ENCODE peak calls at places on chromosome 1, in four cellular contexts. A is Panc1; N is AG09309; B is CD8-positive, alpha-beta memory T cell. J is an unnamed sample.

GRCh38 chr1:169886931-169887330 is 6.8 kb downstream of the SCYL3 start:
- DNase-seq in A (no peak), N (no peak), B (no peak), J (no peak)

GRCh38 chr1:214439352-214440119 is 111.9 kb downstream of the PTPN14 start:
- DNase-seq in A (no peak), N (no peak), B (no peak), J (no peak)

GRCh38 chr1:203548917-203549708 is 55.2 kb downstream of the OPTC start:
- DNase-seq in A (no peak), N (no peak), B (no peak), J (no peak)

GRCh38 chr1:54697896-54698295 is 17.8 kb upstream of the TTC4 start:
- DNase-seq in A (no peak), N (no peak), B (no peak), J (no peak)

GRCh38 chr1:179143332-179143731 is 61.5 kb downstream of the TOR3A start:
- DNase-seq in A (peak; percentile 78), N (peak; percentile 88), B (no peak), J (no peak)

GRCh38 chr1:209850342-209850979 is 22.7 kb downstream of the UTP25 start:
- DNase-seq in A (no peak), N (no peak), B (no peak), J (no peak)

GRCh38 chr1:110616587-110616986 is 10.4 kb upstream of the KCNA2 start:
- DNase-seq in A (no peak), N (no peak), B (no peak), J (no peak)

GRCh38 chr1:86640161-86640560 is 64.2 kb upstream of the SH3GLB1 start:
- DNase-seq in A (no peak), N (no peak), B (no peak), J (no peak)

GRCh38 chr1:62371375-62371774 is 52.1 kb upstream of the KANK4 start:
- DNase-seq in A (no peak), N (no peak), B (no peak), J (no peak)

GRCh38 chr1:33165209-33165608 is 16.6 kb downstream of the TRIM62 start:
- DNase-seq in A (no peak), N (no peak), B (no peak), J (no peak)

GRCh38 chr1:201476670-201477344 is 7.8 kb upstream of the PHLDA3 start:
- DNase-seq in A (no peak), N (no peak), B (no peak), J (no peak)

GRCh38 chr1:45346473-45346872 is 6.2 kb upstream of the MUTYH start:
- DNase-seq in A (no peak), N (no peak), B (no peak), J (no peak)

GRCh38 chr1:196558424-196558823 is 49.8 kb downstream of the KCNT2 start:
- DNase-seq in A (no peak), N (peak; percentile 64), B (no peak), J (no peak)

GRCh38 chr1:163060343-163061007 is 8.7 kb upstream of the RGS4 start:
- DNase-seq in A (no peak), N (no peak), B (no peak), J (no peak)

GRCh38 chr1:14165289-14165867 is 433.1 kb upstream of the KAZN start:
- DNase-seq in A (no peak), N (no peak), B (no peak), J (no peak)

GRCh38 chr1:75672528-75673393 is 51.7 kb upstream of the ACADM start:
- DNase-seq in A (no peak), N (peak; percentile 52), B (no peak), J (no peak)

GRCh38 chr1:225999912-226000337 is 782 bp upstream of the SDE2 start:
- DNase-seq in A (no peak), N (no peak), B (no peak), J (no peak)

GRCh38 chr1:114485286-114485685 is 25.7 kb downstream of the TRIM33 start:
- DNase-seq in A (no peak), N (no peak), B (no peak), J (no peak)

GRCh38 chr1:185823471-185823870 is 89.3 kb downstream of the HMCN1 start:
- DNase-seq in A (no peak), N (no peak), B (no peak), J (no peak)

GRCh38 chr1:221740260-221740830 is 1.5 kb downstream of the DUSP10 start:
- DNase-seq in A (no peak), N (no peak), B (no peak), J (no peak)

GRCh38 chr1:19315378-19316206 is 3.5 kb downstream of the SLC66A1 start:
- DNase-seq in A (no peak), N (no peak), B (no peak), J (no peak)

GRCh38 chr1:240352769-240353168 is 259.2 kb downstream of the GREM2 start:
- DNase-seq in A (no peak), N (no peak), B (no peak), J (no peak)

GRCh38 chr1:87872189-87872588 is 543.5 kb downstream of the LMO4 start:
- DNase-seq in A (no peak), N (no peak), B (no peak), J (no peak)

GRCh38 chr1:47183308-47184089 is 6.3 kb downstream of the PDZK1IP1 start:
- DNase-seq in A (no peak), N (no peak), B (no peak), J (no peak)

GRCh38 chr1:22096463-22096862 is 44.0 kb downstream of the CDC42 start:
- DNase-seq in A (no peak), N (no peak), B (no peak), J (no peak)

GRCh38 chr1:57112148-57112547 is 146.3 kb upstream of the C8B start:
- DNase-seq in A (no peak), N (no peak), B (no peak), J (no peak)

GRCh38 chr1:219385786-219386427 is 212.2 kb downstream of the LYPLAL1 start:
- DNase-seq in A (peak; percentile 68), N (no peak), B (no peak), J (no peak)

GRCh38 chr1:111747282-111747734 is 8.1 kb upstream of the INKA2 start:
- DNase-seq in A (no peak), N (no peak), B (peak; percentile 26), J (no peak)

DNA sequence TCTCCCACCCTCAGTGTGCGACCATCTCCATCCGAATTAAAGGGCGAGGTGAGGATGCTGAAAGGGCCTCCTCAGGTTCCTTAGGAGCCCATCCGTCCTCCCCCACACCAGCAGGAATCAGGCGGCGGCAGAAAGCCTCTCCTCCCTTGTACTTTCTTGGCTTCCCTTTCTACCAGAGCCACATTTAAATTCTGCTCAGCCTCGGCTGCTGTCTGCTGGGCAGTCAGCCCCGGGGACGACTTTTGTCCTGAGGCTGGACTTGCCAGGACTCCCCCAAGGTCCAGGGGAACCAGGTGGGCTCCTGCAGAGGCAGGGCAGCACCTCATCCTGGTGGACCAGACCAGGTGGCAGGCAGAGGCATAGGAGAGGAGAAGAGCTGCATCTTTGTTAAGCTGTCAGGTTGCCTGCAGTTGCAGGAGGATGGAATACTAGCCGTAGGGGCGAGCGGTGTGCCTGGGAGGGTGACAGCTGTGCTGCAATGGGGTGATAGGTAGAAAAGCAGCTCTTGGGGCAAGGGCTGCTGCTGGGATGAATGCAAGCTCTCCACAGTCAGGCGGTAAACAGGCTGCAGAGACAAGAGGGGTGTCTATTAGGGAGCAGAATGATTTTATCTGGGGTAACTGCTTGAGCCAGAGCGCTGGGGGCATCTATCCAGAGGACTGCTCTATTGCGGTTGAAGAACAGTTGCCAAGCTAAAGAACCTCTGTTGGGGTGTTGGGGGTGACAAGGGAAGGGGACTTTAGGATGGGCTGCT is 46.2 kb upstream of the WASF2 start:
- DNase-seq in A (no peak), N (no peak), B (no peak), J (no peak)
- H3K4me3 ChIP-seq in A (no peak overlapping the region), N (no peak overlapping the region), B (no peak overlapping the region), J (no peak overlapping the region)

GRCh38 chr1:9942399-9942938 is 722 bp downstream of the LZIC start:
- DNase-seq in A (peak; percentile 17), N (peak; percentile 21), B (no peak), J (no peak)

GRCh38 chr1:9946315-9946714 is 3.0 kb downstream of the NMNAT1 start:
- DNase-seq in A (no peak), N (no peak), B (no peak), J (no peak)

DNA sequence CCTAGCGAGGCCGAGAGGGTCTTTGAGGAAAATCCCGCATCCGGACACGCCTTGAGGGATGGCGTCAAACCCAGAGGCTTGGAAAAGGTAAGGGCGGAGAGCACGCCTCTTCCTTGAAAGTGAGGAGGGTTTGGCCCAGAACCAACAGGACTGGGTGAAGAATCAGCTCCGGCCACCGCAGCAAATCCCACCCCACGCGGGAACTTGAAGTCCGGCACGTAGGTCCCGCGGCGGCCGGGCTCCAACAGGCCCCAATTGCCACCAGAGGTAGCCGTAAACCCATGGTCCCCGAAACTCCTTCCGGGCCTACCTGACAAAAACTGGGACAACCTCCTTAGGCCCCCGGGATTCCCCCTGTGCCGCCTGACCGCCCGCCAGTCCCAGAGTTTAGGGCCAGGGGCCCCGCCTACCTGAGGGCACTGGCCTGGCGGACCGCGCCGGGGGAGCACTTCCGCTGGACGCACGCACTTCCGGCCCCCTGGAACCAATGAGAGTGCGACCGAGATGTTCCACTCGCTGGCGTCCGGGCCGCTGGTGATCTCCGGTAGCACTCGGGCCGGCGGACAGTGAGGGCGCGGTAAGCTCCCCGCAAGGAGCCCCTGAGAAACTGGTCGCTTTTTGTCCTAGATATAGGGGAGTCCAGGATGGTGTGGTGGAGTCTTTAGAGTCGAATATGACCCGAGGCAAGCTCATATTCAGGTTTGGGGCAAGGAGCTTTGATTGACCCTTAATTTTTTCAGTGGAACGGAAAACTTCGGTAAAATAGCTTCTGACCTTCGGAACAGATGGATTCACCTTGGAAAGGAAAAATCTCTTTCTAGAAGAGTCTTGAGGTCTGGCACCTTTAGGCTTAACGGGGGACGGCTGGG is at the start of the genes LZIC and NMNAT1:
- DNase-seq in A (peak; percentile 50), N (peak; percentile 68), B (peak; percentile 80), J (peak; percentile 63)
- H3K4me3 ChIP-seq in A (peak within 1 kb of the TSS; percentile 92), N (peak within 1 kb of the TSS; percentile 80), B (peak within 1 kb of the TSS; percentile 98), J (peak within 1 kb of the TSS; percentile 91)

GRCh38 chr1:198638441-198638840 is 399 bp upstream of the PTPRC start:
- DNase-seq in A (no peak), N (no peak), B (no peak), J (no peak)
- H3K4me3 ChIP-seq in A (no peak overlapping the region), N (no peak overlapping the region), B (peak overlapping the region; percentile 70), J (no peak overlapping the region)

GRCh38 chr1:25034736-25035522 is 104.9 kb upstream of the RUNX3 start:
- DNase-seq in A (no peak), N (no peak), B (no peak), J (no peak)

GRCh38 chr1:25033828-25034451 is 103.9 kb upstream of the RUNX3 start:
- DNase-seq in A (no peak), N (no peak), B (no peak), J (no peak)

GRCh38 chr1:25031966-25032667 is 102.0 kb upstream of the RUNX3 start:
- DNase-seq in A (no peak), N (no peak), B (peak; percentile 66), J (no peak)

GRCh38 chr1:25031601-25031965 is 101.5 kb upstream of the RUNX3 start:
- DNase-seq in A (no peak), N (no peak), B (peak; percentile 37), J (no peak)

GRCh38 chr1:25033030-25033827 is 103.2 kb upstream of the RUNX3 start:
- DNase-seq in A (no peak), N (no peak), B (no peak), J (no peak)
- H3K4me3 ChIP-seq in A (no peak overlapping the region), N (no peak overlapping the region), B (no peak overlapping the region), J (no peak overlapping the region)

GRCh38 chr1:118987431-118988185 is 535 bp downstream of the TBX15 start:
- DNase-seq in A (no peak), N (no peak), B (no peak), J (no peak)
- H3K4me3 ChIP-seq in A (peak overlapping the region; percentile 48), N (peak overlapping the region; percentile 74), B (no peak overlapping the region), J (peak overlapping the region; percentile 72)